ENCODE peak calls at places on chromosomes 13 and 19, in nine cellular contexts. I, T, S, G, B, R, Z, X and J are unnamed samples.

GRCh38 chr13:94636942-94637578 is 35.4 kb downstream of the GPR180 start:
- DNase-seq in Z (no peak), X (no peak), B (no peak), R (no peak), T (no peak), S (no peak), I (no peak), G (no peak), J (no peak)

GRCh38 chr13:106851251-106851650 is 283.3 kb upstream of the ARGLU1 start:
- DNase-seq in T (no peak), G (no peak), X (no peak), R (no peak), Z (no peak), I (peak; percentile 57), B (no peak), S (no peak), J (no peak)

GRCh38 chr13:101640797-101641400 is 188.4 kb downstream of the ITGBL1 start:
- DNase-seq in S (peak; percentile 80), G (no peak), R (no peak), B (no peak), X (no peak), T (no peak), I (peak; percentile 95), Z (no peak), J (no peak)

GRCh38 chr19:18290250-18291018 is 9.0 kb upstream of the JUND start:
- DNase-seq in Z (no peak), G (no peak), R (no peak), X (no peak), T (no peak), S (peak; percentile 39), B (no peak), I (no peak), J (no peak)

GRCh38 chr19:14505488-14506239 is 9.7 kb upstream of the GIPC1 start:
- DNase-seq in S (peak; percentile 83), T (peak; percentile 70), I (peak; percentile 99), G (no peak), B (peak; percentile 89), Z (peak; percentile 84), R (peak; percentile 82), X (peak; percentile 78), J (peak; percentile 73)

GRCh38 chr19:16051254-16052025 is 24.9 kb upstream of the TPM4 start:
- DNase-seq in I (peak; percentile 15), Z (no peak), T (no peak), B (no peak), S (no peak), R (peak; percentile 51), G (peak; percentile 18), X (no peak), J (peak; percentile 59)

GRCh38 chr13:97258801-97259200 is 36.7 kb downstream of the MBNL2 start:
- DNase-seq in B (no peak), T (no peak), G (no peak), S (peak; percentile 75), Z (no peak), R (no peak), X (no peak), I (no peak), J (no peak)

GRCh38 chr19:4589579-4590410 is 30.3 kb upstream of the SEMA6B start:
- DNase-seq in R (no peak), I (peak; percentile 30), S (no peak), X (peak; percentile 74), Z (peak; percentile 53), T (peak; percentile 34), B (peak; percentile 54), G (peak; percentile 44), J (peak; percentile 58)

GRCh38 chr13:34747507-34747906 is 194.6 kb upstream of the NBEA start:
- DNase-seq in S (no peak), I (no peak), Z (no peak), X (no peak), R (no peak), B (no peak), G (no peak), T (no peak), J (no peak)

GRCh38 chr19:14971474-14971873 is 8.2 kb downstream of the SLC1A6 start:
- DNase-seq in R (no peak), T (no peak), B (no peak), Z (no peak), S (no peak), X (no peak), G (no peak), I (no peak), J (no peak)

GRCh38 chr19:16726916-16727315 is 7.3 kb downstream of the NWD1 start:
- DNase-seq in Z (no peak), I (no peak), S (no peak), B (no peak), T (no peak), G (no peak), R (no peak), X (no peak), J (peak; percentile 58)

GRCh38 chr13:26921918-26922317 is 161.3 kb upstream of the GPR12 start:
- DNase-seq in I (no peak), B (no peak), Z (no peak), X (no peak), G (no peak), S (no peak), R (no peak), T (no peak), J (peak; percentile 7)

GRCh38 chr19:31528261-31528660 is 179.0 kb upstream of the TSHZ3 start:
- DNase-seq in T (no peak), G (no peak), B (no peak), R (no peak), S (no peak), Z (no peak), I (no peak), X (no peak), J (no peak)

GRCh38 chr19:17335575-17335974 is 920 bp upstream of the ANO8 start:
- DNase-seq in B (no peak), S (no peak), T (no peak), Z (peak; percentile 27), I (peak; percentile 21), G (no peak), R (no peak), X (no peak), J (no peak)

GRCh38 chr13:47289578-47289977 is 392.7 kb upstream of the HTR2A start:
- DNase-seq in S (no peak), R (no peak), B (no peak), I (peak; percentile 92), G (no peak), X (no peak), Z (peak; percentile 59), T (peak; percentile 32), J (no peak)

DNA sequence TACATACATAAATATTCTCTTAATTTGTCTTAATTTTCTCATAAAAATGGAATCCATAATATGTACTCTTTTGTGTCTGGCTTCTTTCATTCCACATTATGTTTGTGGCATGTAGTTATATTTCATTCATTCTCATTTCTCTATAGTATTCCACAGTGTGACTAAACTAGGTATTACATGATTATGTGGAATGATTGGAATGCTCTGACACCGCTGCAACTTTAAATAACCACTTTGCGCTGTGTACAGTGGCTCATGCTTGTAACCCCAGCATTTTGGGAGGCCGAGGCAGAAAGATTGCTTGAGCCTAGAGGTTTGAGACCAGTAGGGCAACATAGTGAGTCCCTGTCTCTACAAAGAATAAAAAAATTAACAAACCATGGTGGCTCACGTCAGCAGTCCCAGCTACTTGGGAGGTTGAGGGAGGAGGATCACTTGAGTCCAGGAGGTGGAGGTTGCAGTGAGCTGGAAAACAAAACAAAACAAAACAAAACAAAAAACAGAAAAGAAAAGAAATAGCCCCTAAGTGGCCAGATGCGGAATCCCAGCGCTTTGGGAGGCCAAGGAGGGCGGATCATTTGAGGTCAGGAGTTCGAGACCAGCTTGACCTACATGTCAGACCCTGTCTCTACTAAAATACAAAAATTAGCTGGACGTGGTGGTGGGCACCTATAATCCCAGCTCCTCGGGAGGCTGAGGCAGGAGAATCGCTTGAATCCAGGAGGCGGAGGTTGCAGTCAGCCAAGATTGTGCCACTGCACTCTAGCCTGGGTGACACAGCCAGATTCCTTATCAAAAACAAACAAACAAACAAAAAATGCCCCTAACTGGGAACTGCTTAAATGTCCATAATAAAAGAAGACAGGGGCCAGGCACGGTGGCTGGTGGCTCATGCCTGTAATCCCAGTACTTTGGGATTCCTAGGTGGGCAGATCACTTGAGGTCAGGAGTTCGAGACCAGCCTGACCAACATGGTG is 8.0 kb upstream of the SAE1 start:
- DNase-seq in T (no peak), B (no peak), R (no peak), S (peak; percentile 84), G (no peak), Z (no peak), X (no peak), I (peak; percentile 69), J (no peak)
- TF ChIP-seq EZH2phosphoT487 in T (no peak), B (no peak), R (no peak), S (no peak), G (no peak), Z (no peak), X (no peak), I (no peak), J (no peak)

GRCh38 chr19:35228177-35228930 is at the start of gene FAM187B:
- DNase-seq in X (no peak), R (no peak), G (no peak), B (no peak), I (no peak), S (no peak), Z (no peak), T (no peak), J (no peak)
- TF ChIP-seq EZH2phosphoT487 in X (no peak), R (no peak), G (no peak), B (no peak), I (no peak), S (no peak), Z (no peak), T (no peak), J (no peak)

GRCh38 chr19:5671600-5671999 is 8.7 kb downstream of the MICOS13 start:
- DNase-seq in S (no peak), T (no peak), X (no peak), G (no peak), I (no peak), B (no peak), R (no peak), Z (no peak), J (no peak)
- TF ChIP-seq EZH2phosphoT487 in S (no peak), T (no peak), X (no peak), G (no peak), I (no peak), B (no peak), R (no peak), Z (no peak), J (no peak)

GRCh38 chr19:39208175-39208795 is 4.2 kb upstream of the SYCN start:
- DNase-seq in X (no peak), Z (no peak), B (no peak), I (no peak), T (no peak), R (no peak), G (no peak), S (no peak), J (no peak)

GRCh38 chr19:39211731-39212376 is 7.8 kb upstream of the SYCN start:
- DNase-seq in S (peak; percentile 24), T (no peak), R (peak; percentile 6), Z (no peak), X (peak; percentile 13), G (no peak), I (no peak), B (no peak), J (no peak)

GRCh38 chr19:39209196-39209595 is 5.1 kb upstream of the SYCN start:
- DNase-seq in Z (no peak), G (no peak), T (no peak), I (no peak), B (no peak), X (no peak), R (no peak), S (no peak), J (no peak)

GRCh38 chr19:39217094-39217493 is 13.0 kb upstream of the SYCN start:
- DNase-seq in S (no peak), R (no peak), G (no peak), T (no peak), B (no peak), X (no peak), I (no peak), Z (no peak), J (no peak)

GRCh38 chr19:39212377-39212742 is 8.3 kb upstream of the SYCN start:
- DNase-seq in G (peak; percentile 18), S (peak; percentile 24), Z (no peak), I (peak; percentile 32), T (peak; percentile 71), B (peak; percentile 88), R (peak; percentile 53), X (peak; percentile 66), J (peak; percentile 62)
- TF ChIP-seq EZH2phosphoT487 in G (no peak), S (no peak), Z (no peak), I (no peak), T (no peak), B (no peak), R (no peak), X (no peak), J (no peak)